ENCODE peak calls at places on chromosomes 4 and X, in nine cellular contexts. One of them, this sample, is unnamed.

GRCh38 chrX:138763761-138764160 is 52.2 kb upstream of the FGF13 start:
- DNase-seq in cardiac fibroblast: no peak
- DNase-seq in neural progenitor cell: no peak
- DNase-seq in lower lobe of right lung: no peak
- DNase-seq in transverse colon: no peak
- DNase-seq in breast epithelium: peak; percentile 53
- DNase-seq in mucosa of descending colon: no peak
- DNase-seq in GM12865: no peak
- DNase-seq in progenitor cell of endocrine pancreas: no peak
- DNase-seq in this sample: no peak

GRCh38 chr4:142551513-142552280 is 294.4 kb downstream of the INPP4B start:
- DNase-seq in GM12865: no peak
- DNase-seq in transverse colon: no peak
- DNase-seq in lower lobe of right lung: no peak
- DNase-seq in breast epithelium: no peak
- DNase-seq in progenitor cell of endocrine pancreas: no peak
- DNase-seq in cardiac fibroblast: no peak
- DNase-seq in neural progenitor cell: no peak
- DNase-seq in mucosa of descending colon: no peak
- DNase-seq in this sample: no peak

GRCh38 chrX:115147220-115147619 is 42.0 kb upstream of the RBMXL3 start:
- DNase-seq in lower lobe of right lung: no peak
- DNase-seq in cardiac fibroblast: peak; percentile 38
- DNase-seq in mucosa of descending colon: no peak
- DNase-seq in breast epithelium: no peak
- DNase-seq in GM12865: peak; percentile 1
- DNase-seq in transverse colon: no peak
- DNase-seq in neural progenitor cell: no peak
- DNase-seq in progenitor cell of endocrine pancreas: no peak
- DNase-seq in this sample: no peak

GRCh38 chrX:135327299-135327698 is 18.0 kb downstream of the ETDC start:
- DNase-seq in mucosa of descending colon: no peak
- DNase-seq in neural progenitor cell: no peak
- DNase-seq in lower lobe of right lung: no peak
- DNase-seq in progenitor cell of endocrine pancreas: no peak
- DNase-seq in cardiac fibroblast: peak; percentile 91
- DNase-seq in breast epithelium: no peak
- DNase-seq in transverse colon: no peak
- DNase-seq in GM12865: no peak
- DNase-seq in this sample: no peak

GRCh38 chrX:54413753-54414152 is 26.5 kb upstream of the TSR2 start:
- DNase-seq in mucosa of descending colon: no peak
- DNase-seq in GM12865: no peak
- DNase-seq in lower lobe of right lung: no peak
- DNase-seq in breast epithelium: no peak
- DNase-seq in cardiac fibroblast: peak; percentile 4
- DNase-seq in transverse colon: no peak
- DNase-seq in progenitor cell of endocrine pancreas: no peak
- DNase-seq in neural progenitor cell: no peak
- DNase-seq in this sample: no peak

GRCh38 chr4:144592264-144592663 is 53.7 kb upstream of the HHIP start:
- DNase-seq in breast epithelium: no peak
- DNase-seq in mucosa of descending colon: no peak
- DNase-seq in neural progenitor cell: no peak
- DNase-seq in progenitor cell of endocrine pancreas: no peak
- DNase-seq in GM12865: no peak
- DNase-seq in transverse colon: no peak
- DNase-seq in cardiac fibroblast: no peak
- DNase-seq in lower lobe of right lung: no peak
- DNase-seq in this sample: no peak

GRCh38 chr4:53656421-53656981 is 65.2 kb upstream of the LNX1 start:
- DNase-seq in lower lobe of right lung: no peak
- DNase-seq in GM12865: no peak
- DNase-seq in neural progenitor cell: no peak
- DNase-seq in transverse colon: no peak
- DNase-seq in breast epithelium: no peak
- DNase-seq in mucosa of descending colon: no peak
- DNase-seq in cardiac fibroblast: peak; percentile 57
- DNase-seq in progenitor cell of endocrine pancreas: no peak
- DNase-seq in this sample: no peak

GRCh38 chr4:159360549-159360948 is 257.7 kb downstream of the RAPGEF2 start:
- DNase-seq in cardiac fibroblast: peak; percentile 88
- DNase-seq in transverse colon: no peak
- DNase-seq in lower lobe of right lung: no peak
- DNase-seq in progenitor cell of endocrine pancreas: no peak
- DNase-seq in breast epithelium: no peak
- DNase-seq in neural progenitor cell: no peak
- DNase-seq in GM12865: no peak
- DNase-seq in mucosa of descending colon: no peak
- DNase-seq in this sample: no peak

GRCh38 chr4:48268956-48269860 is at the start of gene TEC:
- DNase-seq in GM12865: peak; percentile 66
- DNase-seq in cardiac fibroblast: peak; percentile 21
- DNase-seq in progenitor cell of endocrine pancreas: peak; percentile 49
- DNase-seq in breast epithelium: no peak
- DNase-seq in lower lobe of right lung: peak; percentile 84
- DNase-seq in transverse colon: peak; percentile 45
- DNase-seq in neural progenitor cell: peak; percentile 56
- DNase-seq in mucosa of descending colon: no peak
- DNase-seq in this sample: peak; percentile 50

GRCh38 chr4:98383431-98384106 is 122.4 kb downstream of the RAP1GDS1 start:
- DNase-seq in breast epithelium: no peak
- DNase-seq in mucosa of descending colon: no peak
- DNase-seq in cardiac fibroblast: no peak
- DNase-seq in transverse colon: no peak
- DNase-seq in GM12865: no peak
- DNase-seq in lower lobe of right lung: no peak
- DNase-seq in neural progenitor cell: no peak
- DNase-seq in progenitor cell of endocrine pancreas: no peak
- DNase-seq in this sample: no peak

GRCh38 chr4:89491731-89492235 is 184.2 kb upstream of the GPRIN3 start:
- DNase-seq in GM12865: no peak
- DNase-seq in mucosa of descending colon: no peak
- DNase-seq in lower lobe of right lung: no peak
- DNase-seq in cardiac fibroblast: no peak
- DNase-seq in progenitor cell of endocrine pancreas: no peak
- DNase-seq in neural progenitor cell: no peak
- DNase-seq in breast epithelium: no peak
- DNase-seq in transverse colon: no peak
- DNase-seq in this sample: no peak

GRCh38 chr4:122003335-122003734 is 51.5 kb upstream of the TRPC3 start:
- DNase-seq in cardiac fibroblast: peak; percentile 46
- DNase-seq in mucosa of descending colon: peak; percentile 21
- DNase-seq in progenitor cell of endocrine pancreas: no peak
- DNase-seq in lower lobe of right lung: no peak
- DNase-seq in neural progenitor cell: peak; percentile 41
- DNase-seq in GM12865: peak; percentile 73
- DNase-seq in breast epithelium: no peak
- DNase-seq in transverse colon: peak; percentile 48
- DNase-seq in this sample: peak; percentile 9

GRCh38 chr4:139552908-139553307 is 3.1 kb downstream of the SETD7 start:
- DNase-seq in transverse colon: no peak
- DNase-seq in neural progenitor cell: no peak
- DNase-seq in breast epithelium: no peak
- DNase-seq in cardiac fibroblast: peak; percentile 41
- DNase-seq in mucosa of descending colon: no peak
- DNase-seq in GM12865: no peak
- DNase-seq in lower lobe of right lung: no peak
- DNase-seq in progenitor cell of endocrine pancreas: no peak
- DNase-seq in this sample: no peak

GRCh38 chrX:104310084-104310483 is 55.4 kb upstream of the ESX1 start:
- DNase-seq in mucosa of descending colon: no peak
- DNase-seq in neural progenitor cell: no peak
- DNase-seq in progenitor cell of endocrine pancreas: no peak
- DNase-seq in transverse colon: no peak
- DNase-seq in breast epithelium: no peak
- DNase-seq in cardiac fibroblast: peak; percentile 56
- DNase-seq in lower lobe of right lung: no peak
- DNase-seq in GM12865: no peak
- DNase-seq in this sample: no peak

GRCh38 chr4:37446016-37446415 is 201.5 kb downstream of the NWD2 start:
- DNase-seq in lower lobe of right lung: no peak
- DNase-seq in neural progenitor cell: no peak
- DNase-seq in mucosa of descending colon: no peak
- DNase-seq in GM12865: no peak
- DNase-seq in cardiac fibroblast: no peak
- DNase-seq in transverse colon: no peak
- DNase-seq in progenitor cell of endocrine pancreas: no peak
- DNase-seq in breast epithelium: no peak
- DNase-seq in this sample: no peak

GRCh38 chr4:75995727-75996126 is 5.0 kb upstream of the SDAD1 start:
- DNase-seq in neural progenitor cell: peak; percentile 67
- DNase-seq in progenitor cell of endocrine pancreas: no peak
- DNase-seq in cardiac fibroblast: peak; percentile 72
- DNase-seq in lower lobe of right lung: no peak
- DNase-seq in transverse colon: no peak
- DNase-seq in breast epithelium: no peak
- DNase-seq in GM12865: peak; percentile 55
- DNase-seq in mucosa of descending colon: no peak
- DNase-seq in this sample: no peak

GRCh38 chrX:113741744-113742143 is 842.1 kb upstream of the HTR2C start:
- DNase-seq in cardiac fibroblast: peak; percentile 41
- DNase-seq in progenitor cell of endocrine pancreas: no peak
- DNase-seq in transverse colon: no peak
- DNase-seq in neural progenitor cell: peak; percentile 55
- DNase-seq in GM12865: peak; percentile 17
- DNase-seq in mucosa of descending colon: no peak
- DNase-seq in breast epithelium: no peak
- DNase-seq in lower lobe of right lung: no peak
- DNase-seq in this sample: peak; percentile 7

GRCh38 chrX:41381685-41382084 is 47.7 kb downstream of the DDX3X start:
- DNase-seq in GM12865: no peak
- DNase-seq in transverse colon: peak; percentile 66
- DNase-seq in mucosa of descending colon: peak; percentile 47
- DNase-seq in lower lobe of right lung: peak; percentile 61
- DNase-seq in cardiac fibroblast: peak; percentile 82
- DNase-seq in breast epithelium: no peak
- DNase-seq in neural progenitor cell: peak; percentile 51
- DNase-seq in progenitor cell of endocrine pancreas: no peak
- DNase-seq in this sample: peak; percentile 46

DNA sequence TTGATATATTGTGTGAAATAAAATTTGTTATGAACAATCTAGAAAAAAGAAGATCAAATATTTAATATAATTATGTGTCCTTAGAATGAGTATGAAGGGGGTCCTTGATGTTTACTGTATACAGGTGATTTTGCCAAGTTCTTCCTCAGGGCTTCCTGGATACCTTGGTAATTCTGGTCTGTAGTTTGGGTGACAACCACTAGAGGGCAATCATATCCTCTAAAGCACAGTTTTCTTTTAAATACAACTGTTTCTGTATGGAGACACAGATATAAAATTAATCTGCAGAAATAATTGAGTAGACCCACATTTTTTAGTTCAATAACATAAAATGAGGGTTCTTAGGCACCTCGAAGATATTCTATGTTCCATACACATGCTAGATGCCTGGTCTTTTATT is 157.7 kb downstream of the SPANXN1 start:
- DNase-seq in mucosa of descending colon: no peak
- DNase-seq in lower lobe of right lung: no peak
- DNase-seq in transverse colon: no peak
- DNase-seq in GM12865: peak; percentile 14
- DNase-seq in cardiac fibroblast: peak; percentile 33
- DNase-seq in breast epithelium: no peak
- DNase-seq in neural progenitor cell: peak; percentile 38
- DNase-seq in progenitor cell of endocrine pancreas: no peak
- DNase-seq in this sample: peak; percentile 21
- TF ChIP-seq CTCF in mucosa of descending colon: peak; percentile 11
- TF ChIP-seq CTCF in lower lobe of right lung: peak; percentile 42
- TF ChIP-seq CTCF in transverse colon: no peak
- TF ChIP-seq CTCF in GM12865: peak; percentile 39
- TF ChIP-seq CTCF in cardiac fibroblast: peak; percentile 38
- TF ChIP-seq CTCF in breast epithelium: peak; percentile 24
- TF ChIP-seq CTCF in neural progenitor cell: peak; percentile 70
- TF ChIP-seq CTCF in progenitor cell of endocrine pancreas: peak; percentile 67
- TF ChIP-seq CTCF in this sample: no peak

DNA sequence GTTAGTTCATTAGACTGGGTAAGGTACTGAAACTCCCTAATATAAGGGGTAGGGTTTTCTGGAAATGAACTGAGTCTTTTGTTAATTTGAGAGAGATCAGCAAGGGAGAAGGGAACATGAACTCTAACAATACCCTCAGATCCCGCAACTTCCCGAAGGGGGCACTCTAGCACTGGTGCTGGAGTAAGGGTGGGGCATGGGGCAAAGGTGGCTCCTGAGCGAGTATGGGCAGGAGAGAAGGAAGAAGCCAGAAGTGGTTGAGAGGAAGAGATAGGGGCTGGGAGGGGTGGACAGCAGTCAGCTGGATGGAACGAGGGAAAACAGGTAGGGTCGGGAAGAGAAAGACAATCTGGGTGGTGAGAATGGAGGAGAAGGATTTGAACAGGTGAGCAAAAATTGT is 183.2 kb upstream of the MAGEE2 start:
- DNase-seq in neural progenitor cell: no peak
- DNase-seq in GM12865: no peak
- DNase-seq in lower lobe of right lung: no peak
- DNase-seq in transverse colon: peak; percentile 20
- DNase-seq in breast epithelium: no peak
- DNase-seq in cardiac fibroblast: no peak
- DNase-seq in mucosa of descending colon: peak; percentile 59
- DNase-seq in progenitor cell of endocrine pancreas: no peak
- DNase-seq in this sample: no peak
- TF ChIP-seq CTCF in neural progenitor cell: no peak
- TF ChIP-seq CTCF in GM12865: no peak
- TF ChIP-seq CTCF in lower lobe of right lung: no peak
- TF ChIP-seq CTCF in transverse colon: peak; percentile 22
- TF ChIP-seq CTCF in breast epithelium: no peak
- TF ChIP-seq CTCF in cardiac fibroblast: no peak
- TF ChIP-seq CTCF in mucosa of descending colon: no peak
- TF ChIP-seq CTCF in progenitor cell of endocrine pancreas: no peak
- TF ChIP-seq CTCF in this sample: no peak

GRCh38 chrX:127037179-127037578 is 217.7 kb downstream of the PRR32 start:
- DNase-seq in lower lobe of right lung: no peak
- DNase-seq in transverse colon: no peak
- DNase-seq in breast epithelium: no peak
- DNase-seq in GM12865: no peak
- DNase-seq in cardiac fibroblast: no peak
- DNase-seq in progenitor cell of endocrine pancreas: no peak
- DNase-seq in neural progenitor cell: no peak
- DNase-seq in mucosa of descending colon: no peak
- DNase-seq in this sample: no peak

GRCh38 chrX:127038065-127038464 is 218.5 kb downstream of the PRR32 start:
- DNase-seq in neural progenitor cell: peak; percentile 6
- DNase-seq in lower lobe of right lung: no peak
- DNase-seq in progenitor cell of endocrine pancreas: no peak
- DNase-seq in transverse colon: no peak
- DNase-seq in breast epithelium: no peak
- DNase-seq in cardiac fibroblast: no peak
- DNase-seq in mucosa of descending colon: no peak
- DNase-seq in GM12865: no peak
- DNase-seq in this sample: no peak
- TF ChIP-seq CTCF in neural progenitor cell: peak; percentile 53
- TF ChIP-seq CTCF in lower lobe of right lung: peak; percentile 7
- TF ChIP-seq CTCF in progenitor cell of endocrine pancreas: peak; percentile 68
- TF ChIP-seq CTCF in transverse colon: no peak
- TF ChIP-seq CTCF in breast epithelium: no peak
- TF ChIP-seq CTCF in cardiac fibroblast: no peak
- TF ChIP-seq CTCF in mucosa of descending colon: no peak
- TF ChIP-seq CTCF in GM12865: no peak
- TF ChIP-seq CTCF in this sample: no peak

DNA sequence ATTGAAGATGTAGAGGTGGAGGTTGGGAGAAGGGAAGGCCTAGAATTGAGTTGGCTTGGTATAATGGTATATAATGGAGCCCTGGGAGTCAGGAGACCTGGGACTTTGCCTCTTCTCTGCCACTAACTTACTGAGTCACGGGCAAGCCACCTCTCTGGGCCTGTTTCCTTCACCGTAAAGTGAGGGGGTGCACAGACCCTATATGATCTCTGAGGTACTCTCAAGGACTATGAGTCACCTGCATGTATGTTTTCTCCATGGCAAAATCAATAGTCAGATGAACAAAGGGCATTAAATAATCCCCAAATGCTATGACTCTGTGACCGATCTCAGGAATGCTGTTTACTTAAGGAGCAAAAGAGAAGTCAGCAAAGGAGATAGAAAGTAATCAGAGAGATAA is 5.1 kb downstream of the P2RY4 start:
- DNase-seq in neural progenitor cell: no peak
- DNase-seq in transverse colon: no peak
- DNase-seq in lower lobe of right lung: no peak
- DNase-seq in cardiac fibroblast: no peak
- DNase-seq in mucosa of descending colon: no peak
- DNase-seq in breast epithelium: no peak
- DNase-seq in GM12865: no peak
- DNase-seq in progenitor cell of endocrine pancreas: no peak
- DNase-seq in this sample: peak; percentile 5
- TF ChIP-seq CTCF in neural progenitor cell: no peak
- TF ChIP-seq CTCF in transverse colon: no peak
- TF ChIP-seq CTCF in lower lobe of right lung: no peak
- TF ChIP-seq CTCF in cardiac fibroblast: no peak
- TF ChIP-seq CTCF in mucosa of descending colon: no peak
- TF ChIP-seq CTCF in breast epithelium: no peak
- TF ChIP-seq CTCF in GM12865: no peak
- TF ChIP-seq CTCF in progenitor cell of endocrine pancreas: no peak
- TF ChIP-seq CTCF in this sample: no peak